ENCODE peak calls at places on chromosomes 11 and 22, in four cellular contexts. Q is RWPE1, C is naive B cell, Y is HEK293T. T is an unnamed sample.

GRCh38 chr22:45273452-45274075 is 11.2 kb upstream of the UPK3A start:
- DNase-seq in Q (no peak), C (no peak), Y (no peak), T (no peak)

GRCh38 chr22:43555561-43556515 is 144.0 kb downstream of the MPPED1 start:
- DNase-seq in Q (no peak), C (no peak), Y (no peak), T (no peak)

GRCh38 chr11:75200051-75200450 is 40.5 kb upstream of the TPBGL start:
- DNase-seq in Q (no peak), C (no peak), Y (no peak), T (no peak)

GRCh38 chr11:65431452-65432132 is 9.0 kb downstream of the NEAT1 start:
- DNase-seq in Q (no peak), C (peak), Y (no peak), T (no peak)

GRCh38 chr11:87036756-87037449 is 831 bp upstream of the TMEM135 start:
- DNase-seq in Q (no peak), C (no peak), Y (no peak), T (no peak)

GRCh38 chr22:37456351-37456750 is 29.1 kb upstream of the ELFN2 start:
- DNase-seq in Q (no peak), C (no peak), Y (no peak), T (no peak)

GRCh38 chr11:126636911-126637799 is 281.7 kb downstream of the ST3GAL4 start:
- DNase-seq in Q (peak), C (no peak), Y (no peak), T (peak)

GRCh38 chr11:70301191-70301590 is 30.7 kb downstream of the PPFIA1 start:
- DNase-seq in Q (no peak), C (no peak), Y (no peak), T (no peak)

GRCh38 chr11:134476435-134477021 is 64.5 kb upstream of the B3GAT1 start:
- DNase-seq in Q (peak), C (no peak), Y (peak), T (no peak)

GRCh38 chr11:27740362-27741024 is 40.2 kb upstream of the BDNF start:
- DNase-seq in Q (no peak), C (no peak), Y (no peak), T (no peak)

GRCh38 chr22:36378080-36378788 is 9.5 kb downstream of the MYH9 start:
- DNase-seq in Q (no peak), C (no peak), Y (no peak), T (no peak)

GRCh38 chr11:29120329-29120695 is 896.5 kb downstream of the KCNA4 start:
- DNase-seq in Q (no peak), C (no peak), Y (no peak), T (no peak)

GRCh38 chr11:36311926-36312592 is 16.0 kb downstream of the PRR5L start:
- DNase-seq in Q (no peak), C (no peak), Y (no peak), T (no peak)

GRCh38 chr22:19448739-19449421 is 1.4 kb upstream of the C22orf39 start:
- DNase-seq in Q (no peak), C (no peak), Y (peak), T (no peak)

GRCh38 chr11:29093416-29093815 is 923.4 kb downstream of the KCNA4 start:
- DNase-seq in Q (peak), C (no peak), Y (no peak), T (peak)

GRCh38 chr11:128174465-128175101 is 412.8 kb downstream of the ETS1 start:
- DNase-seq in Q (no peak), C (no peak), Y (no peak), T (peak)

GRCh38 chr11:68353669-68354068 is 41.3 kb downstream of the LRP5 start:
- DNase-seq in Q (no peak), C (no peak), Y (no peak), T (no peak)

GRCh38 chr11:70630816-70631623 is 232.7 kb downstream of the CTTN start:
- DNase-seq in Q (no peak), C (no peak), Y (no peak), T (no peak)

GRCh38 chr22:49573109-49573765 is 254.4 kb downstream of the BRD1 start:
- DNase-seq in Q (no peak), C (no peak), Y (no peak), T (no peak)

GRCh38 chr11:118689503-118689851 is 10.0 kb upstream of the TREH start:
- DNase-seq in Q (no peak), C (no peak), Y (no peak), T (no peak)

GRCh38 chr11:69452589-69452988 is 28.9 kb upstream of the LINC01488 start:
- DNase-seq in Q (no peak), C (no peak), Y (no peak), T (no peak)

T was measured in GM03348.